ENCODE peak calls at places on chromosomes 1 and 21, in seven cellular contexts. L is K562, A is HCT116, Z is A549, T is HepG2, Q is GM12878, F is SK-N-SH. X is an unnamed sample.

GRCh38 chr21:22351076-22351475 is 1352.9 kb downstream of the NCAM2 start:
- DNase-seq in Q (no peak), L (no peak), Z (no peak), F (no peak), A (no peak), T (no peak), X (no peak)

GRCh38 chr1:235852887-235853286 is 13.8 kb downstream of the LYST start:
- DNase-seq in F (no peak), A (no peak), Q (no peak), L (no peak), T (no peak), Z (no peak), X (no peak)

GRCh38 chr1:29829448-29830344 is 593.4 kb downstream of the PTPRU start:
- DNase-seq in Z (no peak), L (no peak), A (no peak), Q (no peak), F (no peak), T (no peak), X (no peak)

GRCh38 chr1:16383917-16384316 is 16.9 kb downstream of the SZRD1 start:
- DNase-seq in T (no peak), L (no peak), Z (no peak), A (no peak), Q (no peak), F (peak; percentile 6), X (no peak)

GRCh38 chr1:34984435-34985062 is 598 bp downstream of the TMEM35B start:
- DNase-seq in Z (no peak), T (no peak), A (no peak), Q (no peak), L (peak; percentile 55), F (peak; percentile 57), X (peak; percentile 46)

GRCh38 chr21:31524140-31524539 is 135.4 kb upstream of the SOD1 start:
- DNase-seq in Z (peak; percentile 19), A (no peak), F (no peak), L (no peak), T (no peak), Q (no peak), X (no peak)

GRCh38 chr1:16163882-16164820 is 8.3 kb upstream of the EPHA2 start:
- DNase-seq in F (no peak), Z (peak; percentile 95), T (peak; percentile 96), L (peak; percentile 92), Q (no peak), A (no peak), X (peak; percentile 88)

GRCh38 chr1:54107131-54107530 is 45.7 kb downstream of the CDCP2 start:
- DNase-seq in L (peak; percentile 56), Z (no peak), T (no peak), Q (no peak), F (no peak), A (no peak), X (no peak)

GRCh38 chr1:47944561-47944960 is 52.6 kb downstream of the TRABD2B start:
- DNase-seq in Q (no peak), T (no peak), F (peak; percentile 55), Z (no peak), A (no peak), L (no peak), X (no peak)

GRCh38 chr1:184075040-184076029 is 23.8 kb downstream of the TSEN15 start:
- DNase-seq in L (peak; percentile 61), Z (peak; percentile 48), F (peak; percentile 37), T (peak; percentile 57), Q (no peak), A (peak; percentile 40), X (peak; percentile 75)

GRCh38 chr1:229479660-229480399 is 28.3 kb downstream of the NUP133 start:
- DNase-seq in A (no peak), L (peak; percentile 38), F (no peak), Q (peak; percentile 58), Z (no peak), T (no peak), X (no peak)

GRCh38 chr1:206111528-206111927 is 5.7 kb downstream of the AVPR1B start:
- DNase-seq in T (no peak), F (no peak), Q (no peak), L (no peak), Z (no peak), A (no peak), X (no peak)
- TF ChIP-seq MAX in T (peak; percentile 30), F (no peak), Q (no peak), L (no peak), Z (no peak), A (no peak), X (no peak)

GRCh38 chr21:34809822-34810221 is 141.0 kb downstream of the CLIC6 start:
- DNase-seq in Q (no peak), Z (no peak), L (no peak), F (no peak), T (no peak), A (no peak), X (no peak)
- H3K4me2 ChIP-seq in Q (no peak overlapping the region), Z (no peak overlapping the region), L (no peak overlapping the region), F (no peak overlapping the region), T (no peak overlapping the region), A (peak overlapping the region; percentile 81), X (no peak overlapping the region)

DNA sequence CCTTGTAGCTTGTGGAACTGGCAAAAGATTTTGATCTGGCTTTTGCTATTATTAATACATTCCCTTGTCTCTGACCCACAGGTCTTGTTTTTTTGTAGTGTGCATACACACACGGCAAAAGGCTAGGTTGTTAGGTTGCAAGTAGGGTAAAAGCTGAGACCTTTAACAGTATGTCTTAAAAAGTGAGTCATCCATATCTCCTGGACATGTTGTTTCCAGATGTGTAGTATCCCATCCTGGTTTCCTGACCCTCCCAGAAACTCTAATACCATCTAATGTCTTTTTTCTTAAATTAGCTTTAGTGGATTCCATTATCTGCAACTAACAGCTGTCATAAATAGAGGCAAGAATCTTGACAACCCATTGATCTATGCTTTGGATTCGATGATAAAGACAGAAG is 14.7 kb downstream of the OVGP1 start:
- DNase-seq in Q (no peak), L (peak; percentile 12), Z (no peak), T (no peak), F (no peak), A (no peak), X (no peak)
- TF ChIP-seq CTCF in Q (no peak), L (no peak), Z (no peak), T (no peak), F (no peak), A (no peak), X (no peak)

DNA sequence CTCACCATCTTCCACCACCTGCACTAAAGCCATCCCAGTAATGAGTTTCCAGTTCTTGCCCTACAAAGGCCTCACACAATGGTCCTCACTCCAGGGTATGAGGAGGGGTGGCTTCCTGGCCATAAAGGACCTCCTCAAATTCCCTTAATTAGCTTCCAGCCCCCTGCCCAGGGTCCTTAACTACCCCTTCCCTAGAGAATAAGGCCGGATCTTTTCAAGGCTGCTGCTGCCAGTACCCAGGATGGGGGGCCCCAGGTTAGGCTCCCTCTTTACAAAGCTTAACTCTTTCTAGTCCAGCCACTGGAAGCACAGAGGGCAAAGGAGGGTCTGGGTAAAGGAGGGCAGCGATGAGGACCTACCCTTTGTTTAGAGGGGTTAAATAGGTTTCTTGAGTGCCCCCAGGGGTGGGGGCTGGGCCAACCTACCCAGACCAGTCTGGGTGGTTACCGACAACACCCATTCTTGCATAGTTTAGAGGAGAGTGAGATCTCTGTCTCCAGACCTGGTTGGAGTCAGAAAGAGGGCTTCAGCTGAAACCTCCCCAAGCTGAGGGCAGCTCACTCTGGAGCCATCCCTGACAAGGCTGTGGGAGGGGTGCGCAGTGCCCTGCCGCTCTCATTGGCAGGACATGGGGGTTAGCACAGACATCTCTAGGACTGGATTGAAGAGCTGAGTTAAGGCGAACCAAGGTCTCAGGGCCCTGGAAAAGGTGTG is 7.1 kb downstream of the BLACAT1 start:
- DNase-seq in Q (no peak), F (no peak), T (no peak), L (no peak), Z (no peak), A (no peak), X (no peak)
- TF ChIP-seq MAX in Q (no peak), F (no peak), T (no peak), L (no peak), Z (no peak), A (no peak), X (no peak)

DNA sequence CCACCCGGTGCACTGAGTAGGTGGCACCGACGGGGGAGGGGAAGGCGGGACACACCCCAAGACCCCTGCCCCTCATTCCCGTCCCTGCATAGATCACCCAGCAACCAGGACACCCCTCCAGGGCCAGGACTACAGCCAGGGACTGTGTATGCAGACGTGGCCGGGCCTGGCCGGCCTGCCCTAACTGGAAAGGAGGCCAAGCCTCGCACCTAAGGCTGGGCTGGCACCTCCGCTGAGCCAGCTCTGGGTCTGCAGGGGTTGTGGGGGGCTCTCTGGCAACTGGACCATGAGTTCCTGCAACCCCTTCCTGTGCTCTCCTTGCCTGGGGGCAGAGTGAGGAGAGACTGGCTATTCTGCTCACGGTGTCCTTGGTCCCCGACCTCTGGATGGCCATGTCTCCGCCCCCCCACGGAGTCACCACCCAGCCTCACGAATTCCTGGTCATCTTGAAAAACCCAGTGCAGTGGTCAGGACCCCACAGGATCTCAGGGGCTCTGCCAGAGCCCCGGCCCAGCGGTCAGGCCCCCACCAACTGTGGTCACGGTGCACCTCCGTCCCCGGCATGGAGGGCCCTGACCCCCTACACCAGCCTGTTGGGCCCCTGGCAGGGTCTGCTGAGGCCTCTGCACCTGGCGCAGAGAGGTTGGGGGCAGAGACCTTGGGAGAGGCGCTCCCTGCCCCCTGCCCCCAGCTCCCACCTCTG is 1.1 kb upstream of the FNDC10 start:
- DNase-seq in L (no peak), T (no peak), Z (no peak), A (no peak), Q (no peak), F (peak; percentile 48), X (no peak)
- H3K4me2 ChIP-seq in L (peak overlapping the region; percentile 64), T (peak overlapping the region; percentile 76), Z (no peak overlapping the region), A (peak overlapping the region; percentile 84), Q (no peak overlapping the region), F (peak overlapping the region; percentile 78), X (no peak overlapping the region)